ENCODE peak calls at places on chromosomes 12 and 14, in ten cellular contexts. One of them, this sample, is unnamed.

GRCh38 chr12:68352067-68352466 is 19.9 kb upstream of the MDM1 start:
- DNase-seq in IMR-90: peak; percentile 77
- DNase-seq in prostate gland: no peak
- DNase-seq in body of pancreas: no peak
- DNase-seq in ovary: no peak
- DNase-seq in tibial nerve: no peak
- DNase-seq in suprapubic skin: no peak
- DNase-seq in right lobe of liver: no peak
- DNase-seq in lower leg skin: no peak
- DNase-seq in uterus: no peak
- DNase-seq in this sample: peak; percentile 33

GRCh38 chr12:116977465-116978380 is 67.0 kb downstream of the FBXW8 start:
- DNase-seq in ovary: no peak
- DNase-seq in lower leg skin: no peak
- DNase-seq in tibial nerve: no peak
- DNase-seq in prostate gland: no peak
- DNase-seq in uterus: no peak
- DNase-seq in body of pancreas: no peak
- DNase-seq in right lobe of liver: no peak
- DNase-seq in suprapubic skin: no peak
- DNase-seq in IMR-90: no peak
- DNase-seq in this sample: no peak

GRCh38 chr14:25056688-25057078 is 6.7 kb upstream of the STXBP6 start:
- DNase-seq in ovary: no peak
- DNase-seq in body of pancreas: no peak
- DNase-seq in suprapubic skin: no peak
- DNase-seq in lower leg skin: no peak
- DNase-seq in IMR-90: peak; percentile 66
- DNase-seq in prostate gland: no peak
- DNase-seq in right lobe of liver: no peak
- DNase-seq in uterus: no peak
- DNase-seq in tibial nerve: no peak
- DNase-seq in this sample: no peak

GRCh38 chr14:79915411-79915810 is 295.9 kb downstream of the DIO2 start:
- DNase-seq in tibial nerve: no peak
- DNase-seq in prostate gland: no peak
- DNase-seq in body of pancreas: no peak
- DNase-seq in ovary: no peak
- DNase-seq in uterus: no peak
- DNase-seq in IMR-90: no peak
- DNase-seq in right lobe of liver: no peak
- DNase-seq in lower leg skin: no peak
- DNase-seq in suprapubic skin: no peak
- DNase-seq in this sample: no peak

GRCh38 chr12:45674583-45674982 is 54.9 kb upstream of the ARID2 start:
- DNase-seq in lower leg skin: peak; percentile 56
- DNase-seq in IMR-90: peak; percentile 94
- DNase-seq in uterus: peak; percentile 42
- DNase-seq in body of pancreas: peak; percentile 55
- DNase-seq in suprapubic skin: no peak
- DNase-seq in right lobe of liver: no peak
- DNase-seq in prostate gland: no peak
- DNase-seq in ovary: peak; percentile 48
- DNase-seq in tibial nerve: no peak
- DNase-seq in this sample: no peak

GRCh38 chr12:121005346-121005815 is 10.9 kb downstream of the C12orf43 start:
- DNase-seq in uterus: no peak
- DNase-seq in tibial nerve: no peak
- DNase-seq in ovary: no peak
- DNase-seq in lower leg skin: no peak
- DNase-seq in suprapubic skin: no peak
- DNase-seq in prostate gland: no peak
- DNase-seq in right lobe of liver: no peak
- DNase-seq in IMR-90: peak; percentile 23
- DNase-seq in body of pancreas: peak; percentile 54
- DNase-seq in this sample: peak; percentile 62

GRCh38 chr12:43332977-43333649 is 218.9 kb downstream of the ADAMTS20 start:
- DNase-seq in lower leg skin: no peak
- DNase-seq in body of pancreas: no peak
- DNase-seq in right lobe of liver: no peak
- DNase-seq in ovary: no peak
- DNase-seq in IMR-90: peak; percentile 83
- DNase-seq in uterus: no peak
- DNase-seq in tibial nerve: no peak
- DNase-seq in prostate gland: no peak
- DNase-seq in suprapubic skin: no peak
- DNase-seq in this sample: no peak

GRCh38 chr14:51209457-51209856 is 30.6 kb upstream of the TMX1 start:
- DNase-seq in lower leg skin: no peak
- DNase-seq in body of pancreas: no peak
- DNase-seq in prostate gland: no peak
- DNase-seq in IMR-90: no peak
- DNase-seq in suprapubic skin: no peak
- DNase-seq in tibial nerve: no peak
- DNase-seq in uterus: no peak
- DNase-seq in ovary: no peak
- DNase-seq in right lobe of liver: no peak
- DNase-seq in this sample: no peak

GRCh38 chr12:123907726-123908476 is 64.7 kb downstream of the CCDC92 start:
- DNase-seq in prostate gland: no peak
- DNase-seq in tibial nerve: no peak
- DNase-seq in uterus: peak; percentile 58
- DNase-seq in lower leg skin: no peak
- DNase-seq in suprapubic skin: no peak
- DNase-seq in IMR-90: no peak
- DNase-seq in body of pancreas: no peak
- DNase-seq in right lobe of liver: no peak
- DNase-seq in ovary: no peak
- DNase-seq in this sample: no peak

GRCh38 chr14:45082420-45082819 is 1.5 kb upstream of the PRPF39 start:
- DNase-seq in prostate gland: no peak
- DNase-seq in right lobe of liver: no peak
- DNase-seq in suprapubic skin: no peak
- DNase-seq in lower leg skin: no peak
- DNase-seq in uterus: no peak
- DNase-seq in tibial nerve: no peak
- DNase-seq in body of pancreas: no peak
- DNase-seq in IMR-90: no peak
- DNase-seq in ovary: no peak
- DNase-seq in this sample: no peak

GRCh38 chr14:45085004-45085403 is 1.1 kb downstream of the PRPF39 start:
- DNase-seq in ovary: no peak
- DNase-seq in uterus: no peak
- DNase-seq in lower leg skin: no peak
- DNase-seq in IMR-90: peak; percentile 46
- DNase-seq in right lobe of liver: no peak
- DNase-seq in body of pancreas: no peak
- DNase-seq in tibial nerve: no peak
- DNase-seq in prostate gland: no peak
- DNase-seq in suprapubic skin: no peak
- DNase-seq in this sample: peak; percentile 33

GRCh38 chr14:45083622-45083978 is 316 bp upstream of the PRPF39 start:
- DNase-seq in body of pancreas: no peak
- DNase-seq in ovary: no peak
- DNase-seq in right lobe of liver: no peak
- DNase-seq in prostate gland: no peak
- DNase-seq in IMR-90: no peak
- DNase-seq in suprapubic skin: no peak
- DNase-seq in tibial nerve: no peak
- DNase-seq in lower leg skin: no peak
- DNase-seq in uterus: no peak
- DNase-seq in this sample: no peak

GRCh38 chr14:45089813-45090212 is 5.9 kb downstream of the PRPF39 start:
- DNase-seq in lower leg skin: no peak
- DNase-seq in IMR-90: peak; percentile 61
- DNase-seq in right lobe of liver: no peak
- DNase-seq in body of pancreas: no peak
- DNase-seq in ovary: no peak
- DNase-seq in tibial nerve: no peak
- DNase-seq in uterus: no peak
- DNase-seq in suprapubic skin: no peak
- DNase-seq in prostate gland: no peak
- DNase-seq in this sample: no peak

DNA sequence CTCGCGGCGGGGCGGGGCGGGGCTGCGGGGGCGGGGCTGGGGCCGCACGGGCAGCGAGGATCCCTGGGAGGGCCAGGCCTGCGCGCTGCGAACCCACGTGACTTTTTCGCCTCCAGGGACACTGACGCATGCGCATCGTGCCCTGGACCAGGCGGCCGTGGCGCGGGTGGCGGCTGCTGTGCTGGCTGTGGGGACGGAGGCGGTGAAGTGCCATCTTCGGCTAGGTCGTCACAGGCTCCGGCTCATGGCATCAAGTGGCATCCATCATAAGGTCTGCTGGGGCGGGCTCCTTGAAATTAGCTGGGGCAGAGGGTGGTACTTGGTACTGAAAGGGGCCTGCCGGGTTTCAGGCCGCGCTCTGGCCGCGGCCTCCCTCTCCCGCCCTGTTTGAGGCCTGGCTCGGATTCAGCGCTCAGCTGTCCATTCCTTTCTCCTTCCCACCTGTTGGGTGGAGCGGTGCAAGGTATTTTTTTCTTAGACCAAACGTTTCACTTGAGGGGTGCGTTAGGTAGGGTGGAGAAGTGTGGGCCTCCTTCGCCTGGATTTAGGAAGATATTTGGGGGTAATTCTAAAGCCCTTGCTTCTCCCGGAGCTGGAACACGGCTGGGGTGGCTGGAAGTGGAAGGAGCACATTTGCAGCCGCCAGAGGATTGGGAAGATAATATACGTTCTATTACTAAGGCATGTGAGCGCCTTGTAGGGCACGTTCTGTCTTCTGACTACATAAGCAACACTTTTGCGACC is at the start of gene PRPF39:
- DNase-seq in tibial nerve: peak; percentile 92
- DNase-seq in uterus: peak; percentile 94
- DNase-seq in prostate gland: peak; percentile 93
- DNase-seq in suprapubic skin: peak; percentile 96
- DNase-seq in ovary: peak; percentile 95
- DNase-seq in body of pancreas: peak; percentile 97
- DNase-seq in IMR-90: peak; percentile 88
- DNase-seq in right lobe of liver: peak; percentile 97
- DNase-seq in lower leg skin: peak; percentile 93
- DNase-seq in this sample: peak; percentile 94
- TF ChIP-seq POLR2A in tibial nerve: peak; percentile 82
- TF ChIP-seq POLR2A in uterus: peak; percentile 70
- TF ChIP-seq POLR2A in prostate gland: peak; percentile 89
- TF ChIP-seq POLR2A in suprapubic skin: no peak
- TF ChIP-seq POLR2A in ovary: peak; percentile 86
- TF ChIP-seq POLR2A in body of pancreas: peak; percentile 90
- TF ChIP-seq POLR2A in IMR-90: peak; percentile 90
- TF ChIP-seq POLR2A in right lobe of liver: peak; percentile 83
- TF ChIP-seq POLR2A in lower leg skin: no peak
- TF ChIP-seq POLR2A in this sample: peak; percentile 88

GRCh38 chr12:131139363-131140068 is 185.8 kb downstream of the ADGRD1 start:
- DNase-seq in prostate gland: no peak
- DNase-seq in uterus: no peak
- DNase-seq in IMR-90: no peak
- DNase-seq in tibial nerve: no peak
- DNase-seq in lower leg skin: no peak
- DNase-seq in body of pancreas: no peak
- DNase-seq in suprapubic skin: no peak
- DNase-seq in right lobe of liver: peak; percentile 37
- DNase-seq in ovary: no peak
- DNase-seq in this sample: no peak
- TF ChIP-seq POLR2A in prostate gland: no peak
- TF ChIP-seq POLR2A in uterus: no peak
- TF ChIP-seq POLR2A in IMR-90: no peak
- TF ChIP-seq POLR2A in tibial nerve: no peak
- TF ChIP-seq POLR2A in lower leg skin: no peak
- TF ChIP-seq POLR2A in body of pancreas: no peak
- TF ChIP-seq POLR2A in suprapubic skin: no peak
- TF ChIP-seq POLR2A in right lobe of liver: no peak
- TF ChIP-seq POLR2A in ovary: no peak
- TF ChIP-seq POLR2A in this sample: no peak

DNA sequence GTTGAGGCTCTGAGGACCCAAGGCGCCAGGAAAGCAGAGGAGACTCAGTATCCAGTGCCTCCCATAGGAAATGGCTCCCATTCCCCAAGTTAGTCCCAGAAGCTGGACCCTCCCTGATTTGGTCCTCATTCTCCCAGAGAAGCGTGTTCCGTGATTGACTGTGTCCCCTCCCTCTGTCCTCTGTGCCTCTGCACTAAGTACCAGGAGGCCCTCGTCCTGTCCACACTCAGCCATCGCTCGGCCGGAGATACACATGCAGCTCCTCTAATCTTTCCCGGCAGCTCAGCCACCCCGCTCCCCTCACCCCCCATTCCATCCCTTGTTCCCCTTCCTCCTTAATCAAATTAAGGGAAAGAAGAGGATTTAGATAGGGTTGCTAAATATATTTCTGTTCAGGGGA is 28.3 kb upstream of the ATP2A2 start:
- DNase-seq in uterus: no peak
- DNase-seq in IMR-90: no peak
- DNase-seq in suprapubic skin: no peak
- DNase-seq in lower leg skin: no peak
- DNase-seq in tibial nerve: no peak
- DNase-seq in right lobe of liver: no peak
- DNase-seq in ovary: no peak
- DNase-seq in prostate gland: no peak
- DNase-seq in body of pancreas: no peak
- DNase-seq in this sample: no peak
- TF ChIP-seq POLR2A in uterus: no peak
- TF ChIP-seq POLR2A in IMR-90: no peak
- TF ChIP-seq POLR2A in suprapubic skin: no peak
- TF ChIP-seq POLR2A in lower leg skin: no peak
- TF ChIP-seq POLR2A in tibial nerve: no peak
- TF ChIP-seq POLR2A in right lobe of liver: no peak
- TF ChIP-seq POLR2A in ovary: no peak
- TF ChIP-seq POLR2A in prostate gland: no peak
- TF ChIP-seq POLR2A in body of pancreas: no peak
- TF ChIP-seq POLR2A in this sample: no peak

DNA sequence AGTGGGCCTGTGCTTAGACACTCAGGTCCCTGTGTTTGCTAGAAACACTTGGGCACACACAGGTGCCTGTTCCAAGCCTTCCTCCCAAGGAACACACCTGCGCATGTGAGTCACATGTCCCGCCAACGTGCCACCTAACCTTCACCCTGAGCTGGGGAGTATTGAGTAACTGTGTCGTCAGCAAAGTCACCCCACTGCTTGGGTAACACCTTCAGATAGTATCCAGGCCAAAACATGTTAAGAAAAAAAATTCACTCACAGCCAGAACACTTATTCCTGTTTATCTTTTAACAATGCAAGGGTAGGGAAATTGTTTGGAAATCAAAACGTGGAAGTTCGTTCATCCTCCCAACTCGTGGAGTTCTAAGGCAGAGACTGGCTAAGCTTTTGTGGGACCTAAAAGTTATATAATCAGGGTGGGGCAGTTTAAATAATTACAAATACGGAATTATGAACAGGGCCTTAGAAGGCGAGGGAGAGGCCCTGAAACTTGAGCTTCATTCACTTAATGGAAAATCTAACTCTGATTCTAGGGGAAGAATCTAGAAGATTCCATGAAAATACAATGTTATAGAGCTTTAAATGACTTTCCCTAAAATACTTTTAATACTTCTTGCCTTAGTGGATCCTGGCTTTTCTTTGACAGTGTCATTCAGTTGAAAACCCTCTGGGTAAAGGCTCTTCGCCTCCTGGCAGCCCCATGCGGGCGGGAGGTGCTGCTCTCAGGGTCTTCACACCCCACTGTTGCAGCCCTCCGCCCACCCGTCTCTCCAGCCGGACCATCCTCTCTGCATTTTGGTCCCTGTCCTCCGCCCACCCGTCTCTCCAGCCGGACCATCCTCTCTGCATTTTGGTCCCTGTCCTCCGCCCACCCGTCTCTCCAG is 30.3 kb upstream of the ADIPOR2 start:
- DNase-seq in body of pancreas: peak; percentile 98
- DNase-seq in ovary: peak; percentile 75
- DNase-seq in tibial nerve: peak; percentile 76
- DNase-seq in right lobe of liver: peak; percentile 94
- DNase-seq in prostate gland: peak; percentile 81
- DNase-seq in IMR-90: no peak
- DNase-seq in lower leg skin: peak; percentile 88
- DNase-seq in suprapubic skin: no peak
- DNase-seq in uterus: peak; percentile 35
- DNase-seq in this sample: peak; percentile 55
- TF ChIP-seq POLR2A in body of pancreas: peak; percentile 67
- TF ChIP-seq POLR2A in ovary: no peak
- TF ChIP-seq POLR2A in tibial nerve: peak; percentile 29
- TF ChIP-seq POLR2A in right lobe of liver: peak; percentile 65
- TF ChIP-seq POLR2A in prostate gland: peak; percentile 12
- TF ChIP-seq POLR2A in IMR-90: no peak
- TF ChIP-seq POLR2A in lower leg skin: no peak
- TF ChIP-seq POLR2A in suprapubic skin: no peak
- TF ChIP-seq POLR2A in uterus: peak; percentile 25
- TF ChIP-seq POLR2A in this sample: no peak